ENCODE peak calls at places on chromosomes 2 and 18, in four cellular contexts. A is ovary, P is thoracic aorta, H is MM.1S. X is an unnamed sample.
A peak's percentile ranks its signal among the peaks of the same experiment; 100 is the strongest.

GRCh38 chr2:129717560-129718128 is 261.8 kb upstream of the RAB6C start:
- DNase-seq in P (no peak), A (no peak), H (no peak), X (no peak)

GRCh38 chr18:35231052-35231451 is 9.8 kb upstream of the ZNF397 start:
- DNase-seq in A (peak; percentile 61), P (peak; percentile 33), H (peak; percentile 71), X (peak; percentile 64)

GRCh38 chr2:190678444-190679162 is 29.7 kb downstream of the NAB1 start:
- DNase-seq in A (no peak), H (no peak), P (no peak), X (peak; percentile 50)

GRCh38 chr2:24930768-24931167 is 10.7 kb upstream of the ADCY3 start:
- DNase-seq in A (no peak), H (peak; percentile 89), P (no peak), X (peak; percentile 82)

GRCh38 chr18:55981712-55982475 is 393.9 kb upstream of the TCF4 start:
- DNase-seq in H (no peak), P (no peak), A (no peak), X (no peak)

GRCh38 chr2:27050996-27051901 is at the start of gene AGBL5:
- DNase-seq in H (peak; percentile 96), P (peak; percentile 87), A (peak; percentile 99), X (peak; percentile 100)

GRCh38 chr18:2994603-2995432 is 18.1 kb downstream of the LPIN2 start:
- DNase-seq in H (peak; percentile 69), P (no peak), A (no peak), X (peak; percentile 60)

GRCh38 chr2:2899826-2900225 is 477.8 kb downstream of the EIPR1 start:
- DNase-seq in P (no peak), A (no peak), H (no peak), X (no peak)

GRCh38 chr2:181674466-181674865 is 5.9 kb downstream of the NEUROD1 start:
- DNase-seq in H (no peak), P (no peak), A (no peak), X (no peak)

GRCh38 chr2:229733606-229734205 is 19.4 kb upstream of the DNER start:
- DNase-seq in P (no peak), A (no peak), H (no peak), X (no peak)

GRCh38 chr2:59276033-59276432 is 1034.9 kb upstream of the FANCL start:
- DNase-seq in H (no peak), A (no peak), P (no peak), X (no peak)
- TF ChIP-seq CTCF in H (peak; percentile 30), A (no peak), P (no peak), X (peak; percentile 23)

DNA sequence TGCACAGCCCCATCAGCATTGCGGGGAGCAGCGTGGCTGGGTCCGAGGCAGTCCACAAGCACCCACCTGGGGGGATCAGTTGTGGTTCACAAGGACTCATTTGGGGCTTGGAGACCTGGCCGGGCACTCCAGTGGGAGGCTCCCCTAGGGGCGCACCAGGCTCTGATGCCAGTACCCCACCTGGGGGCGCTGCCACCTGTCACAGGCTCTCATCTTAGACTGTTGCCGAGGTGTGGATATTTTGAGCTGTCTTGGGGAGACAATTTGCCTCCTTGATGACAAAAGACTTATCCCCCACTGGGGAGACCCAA is 3.0 kb downstream of the ADRA2B start:
- DNase-seq in P (no peak), A (no peak), H (no peak), X (no peak)
- TF ChIP-seq CTCF in P (no peak), A (no peak), H (peak; percentile 14), X (peak; percentile 25)

GRCh38 chr2:46297546-46298271 is 502 bp downstream of the EPAS1 start:
- DNase-seq in H (peak; percentile 77), A (peak; percentile 76), P (no peak), X (peak; percentile 62)
- TF ChIP-seq CTCF in H (peak; percentile 30), A (no peak), P (no peak), X (no peak)

DNA sequence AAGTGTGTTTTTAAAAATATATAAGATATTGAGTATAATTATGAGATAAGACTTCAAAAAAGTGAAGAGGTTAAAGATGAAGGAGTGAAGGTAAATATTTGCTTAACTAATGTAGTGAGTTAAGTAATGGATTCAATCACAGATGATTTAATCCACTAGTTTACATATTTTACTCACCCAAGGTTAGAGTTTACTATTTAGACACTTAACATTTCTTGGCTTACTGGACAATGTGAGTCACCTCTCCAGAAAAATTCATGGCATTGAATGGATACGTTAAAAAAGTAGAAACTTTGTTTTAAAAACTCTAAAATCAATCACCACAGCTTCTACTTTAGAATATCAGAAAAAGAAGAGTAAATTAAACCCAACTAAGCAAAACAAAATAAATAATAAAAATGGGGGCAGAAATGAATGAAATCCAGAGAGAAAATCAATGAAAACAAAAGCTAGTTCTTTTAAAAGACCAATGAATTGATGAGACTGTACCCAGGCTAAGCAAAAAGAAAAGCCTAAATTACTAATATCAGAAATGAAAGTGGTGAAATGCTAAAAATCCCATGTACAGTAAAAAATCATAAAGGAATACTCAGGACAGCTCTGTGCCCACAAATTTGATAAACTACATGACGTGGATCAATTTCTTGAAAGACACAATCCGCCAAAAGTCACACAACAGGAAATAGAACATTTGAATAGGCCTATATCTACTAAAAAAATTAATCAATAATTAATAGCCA is 1.9 kb upstream of the HMSD start:
- DNase-seq in H (no peak), P (no peak), A (no peak), X (no peak)
- TF ChIP-seq CTCF in H (no peak), P (no peak), A (no peak), X (no peak)